ENCODE peak calls at places on chromosomes 5 and 9, in seven cellular contexts. One of them, this sample, is unnamed. For H3K4me1, the result is how much of the 10 kb centered on the place peaks cover.

GRCh38 chr5:127962491-127962890 is 121.1 kb upstream of the SLC12A2 start:
- DNase-seq in HCT116: no peak
- DNase-seq in SK-N-SH: no peak
- DNase-seq in H1: no peak
- DNase-seq in GM12878: no peak
- DNase-seq in IMR-90: no peak
- DNase-seq in K562: no peak
- DNase-seq in this sample: no peak

GRCh38 chr5:40682431-40683017 is 2.8 kb downstream of the PTGER4 start:
- DNase-seq in HCT116: no peak
- DNase-seq in SK-N-SH: no peak
- DNase-seq in H1: no peak
- DNase-seq in GM12878: no peak
- DNase-seq in IMR-90: peak
- DNase-seq in K562: no peak
- DNase-seq in this sample: no peak

GRCh38 chr9:26656003-26656940 is 236.3 kb downstream of the CAAP1 start:
- DNase-seq in HCT116: peak
- DNase-seq in SK-N-SH: peak
- DNase-seq in H1: peak
- DNase-seq in GM12878: no peak
- DNase-seq in IMR-90: peak
- DNase-seq in K562: peak
- DNase-seq in this sample: peak

GRCh38 chr9:75123696-75124095 is 35.4 kb downstream of the OSTF1 start:
- DNase-seq in HCT116: no peak
- DNase-seq in SK-N-SH: no peak
- DNase-seq in H1: no peak
- DNase-seq in GM12878: no peak
- DNase-seq in IMR-90: no peak
- DNase-seq in K562: no peak
- DNase-seq in this sample: no peak

GRCh38 chr5:134610715-134611114 is 21.9 kb downstream of the SAR1B start:
- DNase-seq in HCT116: no peak
- DNase-seq in SK-N-SH: no peak
- DNase-seq in H1: no peak
- DNase-seq in GM12878: no peak
- DNase-seq in IMR-90: no peak
- DNase-seq in K562: no peak
- DNase-seq in this sample: no peak

GRCh38 chr5:1018596-1018995 is 10.0 kb downstream of the NKD2 start:
- DNase-seq in HCT116: no peak
- DNase-seq in SK-N-SH: no peak
- DNase-seq in H1: no peak
- DNase-seq in GM12878: no peak
- DNase-seq in IMR-90: no peak
- DNase-seq in K562: no peak
- DNase-seq in this sample: no peak

GRCh38 chr5:131854134-131854533 is 57.3 kb upstream of the FNIP1 start:
- DNase-seq in HCT116: no peak
- DNase-seq in SK-N-SH: no peak
- DNase-seq in H1: no peak
- DNase-seq in GM12878: peak
- DNase-seq in IMR-90: peak
- DNase-seq in K562: no peak
- DNase-seq in this sample: no peak

GRCh38 chr5:140821375-140822280 is at the start of gene PCDHA5:
- DNase-seq in HCT116: no peak
- DNase-seq in SK-N-SH: no peak
- DNase-seq in H1: no peak
- DNase-seq in GM12878: no peak
- DNase-seq in IMR-90: no peak
- DNase-seq in K562: no peak
- DNase-seq in this sample: peak

GRCh38 chr5:7321724-7322123 is 74.2 kb upstream of the ADCY2 start:
- DNase-seq in HCT116: no peak
- DNase-seq in SK-N-SH: no peak
- DNase-seq in H1: no peak
- DNase-seq in GM12878: no peak
- DNase-seq in IMR-90: no peak
- DNase-seq in K562: no peak
- DNase-seq in this sample: no peak

GRCh38 chr9:94173632-94174031 is 85.5 kb upstream of the ZNF169 start:
- DNase-seq in HCT116: no peak
- DNase-seq in SK-N-SH: no peak
- DNase-seq in H1: no peak
- DNase-seq in GM12878: no peak
- DNase-seq in IMR-90: no peak
- DNase-seq in K562: no peak
- DNase-seq in this sample: no peak

GRCh38 chr9:74772126-74772525 is 115.6 kb downstream of the TRPM6 start:
- DNase-seq in HCT116: no peak
- DNase-seq in SK-N-SH: no peak
- DNase-seq in H1: no peak
- DNase-seq in GM12878: no peak
- DNase-seq in IMR-90: no peak
- DNase-seq in K562: no peak
- DNase-seq in this sample: no peak

GRCh38 chr5:134994560-134995156 is 27.0 kb downstream of the CATSPER3 start:
- DNase-seq in HCT116: no peak
- DNase-seq in SK-N-SH: peak
- DNase-seq in H1: no peak
- DNase-seq in GM12878: no peak
- DNase-seq in IMR-90: no peak
- DNase-seq in K562: no peak
- DNase-seq in this sample: no peak

GRCh38 chr9:76676857-76677256 is 87.4 kb upstream of the PCA3 start:
- DNase-seq in HCT116: no peak
- DNase-seq in SK-N-SH: no peak
- DNase-seq in H1: no peak
- DNase-seq in GM12878: no peak
- DNase-seq in IMR-90: no peak
- DNase-seq in K562: no peak
- DNase-seq in this sample: no peak

GRCh38 chr9:98732091-98732490 is 23.4 kb upstream of the GABBR2 start:
- DNase-seq in HCT116: no peak
- DNase-seq in SK-N-SH: no peak
- DNase-seq in H1: no peak
- DNase-seq in GM12878: no peak
- DNase-seq in IMR-90: no peak
- DNase-seq in K562: no peak
- DNase-seq in this sample: no peak

GRCh38 chr9:98730914-98731313 is 22.2 kb upstream of the GABBR2 start:
- DNase-seq in HCT116: no peak
- DNase-seq in SK-N-SH: no peak
- DNase-seq in H1: no peak
- DNase-seq in GM12878: peak
- DNase-seq in IMR-90: no peak
- DNase-seq in K562: no peak
- DNase-seq in this sample: no peak

GRCh38 chr9:98736216-98736615 is 27.5 kb upstream of the GABBR2 start:
- DNase-seq in HCT116: no peak
- DNase-seq in SK-N-SH: no peak
- DNase-seq in H1: no peak
- DNase-seq in GM12878: no peak
- DNase-seq in IMR-90: no peak
- DNase-seq in K562: no peak
- DNase-seq in this sample: no peak

GRCh38 chr9:98728500-98728899 is 19.8 kb upstream of the GABBR2 start:
- DNase-seq in HCT116: no peak
- DNase-seq in SK-N-SH: no peak
- DNase-seq in H1: no peak
- DNase-seq in GM12878: no peak
- DNase-seq in IMR-90: no peak
- DNase-seq in K562: no peak
- DNase-seq in this sample: no peak

DNA sequence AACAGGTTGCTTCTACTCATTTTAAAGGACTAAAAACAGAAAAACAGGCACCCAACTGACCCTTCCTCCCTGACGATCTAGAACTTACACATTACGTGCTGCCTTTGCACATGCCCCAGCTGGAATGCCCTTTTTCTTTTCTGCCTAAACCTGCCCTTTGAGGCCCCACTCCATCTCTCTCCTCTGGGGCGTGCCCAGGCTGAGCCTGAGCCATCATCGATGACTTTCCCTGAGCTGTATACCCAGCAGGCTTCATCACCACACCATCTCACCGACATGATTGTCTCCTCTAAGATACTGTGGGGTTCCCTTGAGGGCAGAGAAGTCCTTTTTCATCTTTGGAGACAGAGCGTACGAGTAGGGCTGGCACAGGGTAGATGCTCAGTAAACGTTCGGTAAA is 24.1 kb upstream of the GABBR2 start:
- DNase-seq in HCT116: no peak
- DNase-seq in SK-N-SH: no peak
- DNase-seq in H1: no peak
- DNase-seq in GM12878: no peak
- DNase-seq in IMR-90: no peak
- DNase-seq in K562: no peak
- DNase-seq in this sample: no peak
- H3K4me1 ChIP-seq in HCT116: under half
- H3K4me1 ChIP-seq in SK-N-SH: under half
- H3K4me1 ChIP-seq in H1: under half
- H3K4me1 ChIP-seq in GM12878: under half
- H3K4me1 ChIP-seq in IMR-90: under half
- H3K4me1 ChIP-seq in K562: under half
- H3K4me1 ChIP-seq in this sample: under half

GRCh38 chr5:36079200-36079761 is 12.6 kb upstream of the UGT3A2 start:
- DNase-seq in HCT116: peak
- DNase-seq in SK-N-SH: peak
- DNase-seq in H1: peak
- DNase-seq in GM12878: peak
- DNase-seq in IMR-90: peak
- DNase-seq in K562: peak
- DNase-seq in this sample: peak
- TF ChIP-seq RAD21 in HCT116: peak
- TF ChIP-seq RAD21 in SK-N-SH: peak
- TF ChIP-seq RAD21 in H1: peak
- TF ChIP-seq RAD21 in GM12878: peak
- TF ChIP-seq RAD21 in IMR-90: peak
- TF ChIP-seq RAD21 in K562: peak
- TF ChIP-seq RAD21 in this sample: peak

GRCh38 chr5:179614745-179615144 is 8.7 kb downstream of the HNRNPH1 start:
- DNase-seq in HCT116: no peak
- DNase-seq in SK-N-SH: no peak
- DNase-seq in H1: no peak
- DNase-seq in GM12878: no peak
- DNase-seq in IMR-90: no peak
- DNase-seq in K562: no peak
- DNase-seq in this sample: no peak
- H3K4me1 ChIP-seq in HCT116: under half
- H3K4me1 ChIP-seq in SK-N-SH: under half
- H3K4me1 ChIP-seq in H1: under half
- H3K4me1 ChIP-seq in GM12878: under half
- H3K4me1 ChIP-seq in IMR-90: under half
- H3K4me1 ChIP-seq in K562: under half
- H3K4me1 ChIP-seq in this sample: half or more

DNA sequence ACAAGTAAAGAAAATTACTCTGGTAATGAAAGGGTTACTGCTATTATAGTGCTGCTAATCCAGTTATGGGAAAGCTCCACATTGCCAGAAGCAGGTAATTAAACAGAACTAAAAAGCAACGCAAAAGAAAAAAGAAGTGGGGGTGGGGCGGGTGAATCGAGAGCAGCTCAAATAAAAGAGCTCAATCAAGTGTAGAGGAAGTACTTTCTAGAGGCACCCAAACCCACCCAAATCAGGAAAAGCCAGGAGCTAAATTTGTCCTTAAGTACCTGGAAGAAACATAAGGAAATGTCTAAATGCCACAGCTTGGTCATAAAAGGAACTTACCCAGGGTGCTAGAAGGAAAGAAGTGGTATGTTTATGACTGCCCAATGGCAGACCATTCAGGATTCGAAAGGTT is 2.4 kb upstream of the RNF145 start:
- DNase-seq in HCT116: no peak
- DNase-seq in SK-N-SH: peak
- DNase-seq in H1: no peak
- DNase-seq in GM12878: no peak
- DNase-seq in IMR-90: no peak
- DNase-seq in K562: no peak
- DNase-seq in this sample: no peak
- TF ChIP-seq RAD21 in HCT116: no peak
- TF ChIP-seq RAD21 in SK-N-SH: peak
- TF ChIP-seq RAD21 in H1: no peak
- TF ChIP-seq RAD21 in GM12878: no peak
- TF ChIP-seq RAD21 in IMR-90: no peak
- TF ChIP-seq RAD21 in K562: no peak
- TF ChIP-seq RAD21 in this sample: no peak

GRCh38 chr9:92971776-92972175 is 24.5 kb downstream of the FGD3 start:
- DNase-seq in HCT116: no peak
- DNase-seq in SK-N-SH: no peak
- DNase-seq in H1: peak
- DNase-seq in GM12878: no peak
- DNase-seq in IMR-90: no peak
- DNase-seq in K562: no peak
- DNase-seq in this sample: no peak
- H3K4me1 ChIP-seq in HCT116: under half
- H3K4me1 ChIP-seq in SK-N-SH: under half
- H3K4me1 ChIP-seq in H1: under half
- H3K4me1 ChIP-seq in GM12878: under half
- H3K4me1 ChIP-seq in IMR-90: under half
- H3K4me1 ChIP-seq in K562: under half
- H3K4me1 ChIP-seq in this sample: under half

GRCh38 chr5:147437161-147437596 is 72.7 kb downstream of the DPYSL3 start:
- DNase-seq in HCT116: no peak
- DNase-seq in SK-N-SH: no peak
- DNase-seq in H1: no peak
- DNase-seq in GM12878: no peak
- DNase-seq in IMR-90: peak
- DNase-seq in K562: no peak
- DNase-seq in this sample: no peak
- TF ChIP-seq RAD21 in HCT116: no peak
- TF ChIP-seq RAD21 in SK-N-SH: no peak
- TF ChIP-seq RAD21 in H1: no peak
- TF ChIP-seq RAD21 in GM12878: no peak
- TF ChIP-seq RAD21 in IMR-90: no peak
- TF ChIP-seq RAD21 in K562: no peak
- TF ChIP-seq RAD21 in this sample: no peak

GRCh38 chr9:136216541-136217240 is 11.8 kb upstream of the LHX3 start:
- DNase-seq in HCT116: no peak
- DNase-seq in SK-N-SH: no peak
- DNase-seq in H1: no peak
- DNase-seq in GM12878: no peak
- DNase-seq in IMR-90: no peak
- DNase-seq in K562: no peak
- DNase-seq in this sample: no peak
- H3K4me1 ChIP-seq in HCT116: under half
- H3K4me1 ChIP-seq in SK-N-SH: under half
- H3K4me1 ChIP-seq in H1: under half
- H3K4me1 ChIP-seq in GM12878: under half
- H3K4me1 ChIP-seq in IMR-90: under half
- H3K4me1 ChIP-seq in K562: under half
- H3K4me1 ChIP-seq in this sample: under half